ENCODE peak calls at places on chromosomes 6 and 20, in four cellular contexts. T is left ventricle myocardium inferior, Q is RWPE1, W is esophagus squamous epithelium. Z is an unnamed sample.
A peak's percentile ranks its signal among the peaks of the same experiment; 100 is the strongest.

GRCh38 chr6:44047179-44047546 is 80.1 kb downstream of the MRPL14 start:
- DNase-seq in T (no peak), Q (no peak), W (no peak), Z (no peak)

GRCh38 chr6:27478706-27479318 is 5.9 kb upstream of the ZNF184 start:
- DNase-seq in T (peak; percentile 87), Q (peak; percentile 61), W (peak; percentile 35), Z (peak; percentile 79)

GRCh38 chr20:45206746-45207145 is at the start of gene SEMG1:
- DNase-seq in T (no peak), Q (no peak), W (no peak), Z (no peak)

GRCh38 chr6:167441653-167442644 is 117.1 kb downstream of the TTLL2 start:
- DNase-seq in T (no peak), Q (no peak), W (no peak), Z (no peak)

GRCh38 chr20:38726849-38727601 is 2.7 kb downstream of the SLC32A1 start:
- DNase-seq in T (no peak), Q (no peak), W (no peak), Z (no peak)

GRCh38 chr6:163423696-163424095 is 9.2 kb downstream of the QKI start:
- DNase-seq in T (no peak), Q (no peak), W (no peak), Z (no peak)

GRCh38 chr20:45176526-45176925 is 1.8 kb downstream of the PI3 start:
- DNase-seq in T (no peak), Q (no peak), W (no peak), Z (no peak)

GRCh38 chr20:47790032-47790965 is 5.0 kb upstream of the SULF2 start:
- DNase-seq in T (no peak), Q (peak; percentile 89), W (no peak), Z (no peak)

GRCh38 chr6:11609324-11610071 is 71.9 kb downstream of the TMEM170B start:
- DNase-seq in T (peak; percentile 25), Q (no peak), W (no peak), Z (peak; percentile 52)

GRCh38 chr20:35828434-35828833 is 56.6 kb downstream of the PHF20 start:
- DNase-seq in T (peak; percentile 71), Q (no peak), W (no peak), Z (no peak)

GRCh38 chr6:82410151-82410621 is 46.6 kb downstream of the TPBG start:
- DNase-seq in T (no peak), Q (no peak), W (no peak), Z (no peak)

GRCh38 chr6:100470721-100471120 is 6.0 kb upstream of the SIM1 start:
- DNase-seq in T (no peak), Q (no peak), W (no peak), Z (no peak)

GRCh38 chr6:39818695-39819094 is 26.5 kb downstream of the DAAM2 start:
- DNase-seq in T (no peak), Q (no peak), W (no peak), Z (no peak)

GRCh38 chr6:57221191-57221935 is 744 bp downstream of the RAB23 start:
- DNase-seq in T (peak; percentile 51), Q (peak; percentile 69), W (no peak), Z (no peak)

GRCh38 chr20:57104711-57105110 is 161.7 kb downstream of the BMP7 start:
- DNase-seq in T (no peak), Q (no peak), W (no peak), Z (no peak)

GRCh38 chr20:46022411-46023147 is 6.4 kb upstream of the SLC12A5 start:
- DNase-seq in T (peak; percentile 54), Q (peak; percentile 65), W (no peak), Z (no peak)

GRCh38 chr6:32608374-32608773 is 18.7 kb upstream of the HLA-DRB1 start:
- DNase-seq in T (no peak), Q (no peak), W (no peak), Z (no peak)

GRCh38 chr20:63152322-63153253 is 63.3 kb downstream of the YTHDF1 start:
- DNase-seq in T (no peak), Q (no peak), W (no peak), Z (no peak)

GRCh38 chr20:13865156-13865555 is 80.3 kb downstream of the NDUFAF5 start:
- DNase-seq in T (no peak), Q (no peak), W (no peak), Z (no peak)

DNA sequence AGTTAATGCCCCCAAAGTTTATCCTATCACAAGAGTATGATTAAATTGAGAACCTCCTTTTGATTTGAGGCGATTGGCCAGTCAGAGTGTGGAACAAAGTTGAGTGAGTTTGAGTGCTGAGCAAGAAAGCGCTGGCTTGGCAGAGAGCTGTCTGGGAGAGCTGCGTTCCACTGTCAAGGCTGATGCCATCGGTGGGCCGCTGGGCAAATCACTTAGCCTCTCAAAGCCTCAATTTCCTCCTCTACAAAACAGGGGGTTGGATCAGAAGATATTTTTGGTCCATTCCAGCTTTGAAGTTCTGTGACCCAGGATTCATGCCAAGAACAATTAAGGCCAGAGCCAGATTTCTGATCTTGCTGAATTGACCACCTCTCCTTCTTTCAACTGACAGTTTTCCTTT is 60.2 kb downstream of the TMEM242 start:
- DNase-seq in T (no peak), Q (no peak), W (no peak), Z (no peak)
- H3K27ac ChIP-seq in T (no peak overlapping the region), Q (no peak overlapping the region), W (no peak overlapping the region), Z (peak overlapping the region; percentile 60)

GRCh38 chr6:79946773-79947190 is 571 bp downstream of the ELOVL4 start:
- DNase-seq in T (peak; percentile 15), Q (peak; percentile 34), W (no peak), Z (no peak)

GRCh38 chr6:79946242-79946641 is 1.1 kb downstream of the ELOVL4 start:
- DNase-seq in T (no peak), Q (peak; percentile 17), W (no peak), Z (no peak)

GRCh38 chr6:79947191-79948173 is at the start of gene ELOVL4:
- DNase-seq in T (peak; percentile 67), Q (peak; percentile 72), W (no peak), Z (peak; percentile 24)

DNA sequence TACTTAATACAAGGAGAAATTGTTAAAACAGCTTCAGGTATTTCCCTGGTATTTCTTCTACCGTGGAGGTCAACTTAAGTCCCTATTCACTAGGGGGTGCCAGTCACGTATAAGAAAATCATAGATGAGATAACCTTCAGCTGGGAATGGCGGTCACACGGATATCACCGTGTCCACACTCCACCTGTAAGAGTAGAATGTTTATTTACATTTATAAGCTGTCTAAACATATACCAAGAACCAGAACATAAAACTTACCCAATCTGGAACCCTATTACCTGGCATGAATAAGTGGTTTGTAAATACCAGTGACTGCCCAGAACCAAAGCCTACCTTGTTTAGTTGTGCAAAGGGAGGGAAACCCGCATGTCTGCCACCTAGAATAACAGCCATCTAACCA is 1.9 kb upstream of the ELOVL4 start:
- DNase-seq in T (no peak), Q (peak; percentile 28), W (no peak), Z (no peak)
- TF ChIP-seq CTCF in T (peak; percentile 53), Q (peak; percentile 36), W (peak; percentile 57), Z (no peak)

GRCh38 chr20:22720206-22720605 is 135.8 kb upstream of the FOXA2 start:
- DNase-seq in T (no peak), Q (no peak), W (no peak), Z (no peak)
- H3K27ac ChIP-seq in T (peak overlapping the region; percentile 78), Q (no peak overlapping the region), W (no peak overlapping the region), Z (no peak overlapping the region)

GRCh38 chr20:4261333-4262284 is 246.3 kb upstream of the RNF24 start:
- DNase-seq in T (no peak), Q (peak; percentile 21), W (no peak), Z (no peak)
- TF ChIP-seq CTCF in T (no peak), Q (no peak), W (no peak), Z (no peak)

DNA sequence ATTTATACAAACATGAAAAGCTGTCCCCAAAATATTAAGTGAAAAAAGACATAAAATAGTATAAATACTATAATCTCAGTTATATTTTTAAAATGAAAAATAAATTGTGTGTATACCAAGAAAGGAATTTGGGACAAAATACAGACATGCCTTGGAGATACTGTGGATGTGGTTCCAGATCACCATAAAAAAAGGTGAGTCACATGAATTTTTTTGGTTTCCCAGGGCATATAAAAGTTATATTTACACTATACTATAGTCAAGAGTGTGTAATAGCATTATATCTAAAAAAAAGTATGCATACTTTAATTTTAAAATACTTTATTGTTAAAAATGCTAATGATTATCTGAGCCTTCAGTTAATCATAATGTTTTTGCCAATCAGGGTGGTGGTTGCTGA is 17.4 kb upstream of the SDHAF4 start:
- DNase-seq in T (no peak), Q (no peak), W (no peak), Z (no peak)
- H3K27ac ChIP-seq in T (no peak overlapping the region), Q (no peak overlapping the region), W (no peak overlapping the region), Z (no peak overlapping the region)

GRCh38 chr6:7172605-7173185 is 64.9 kb downstream of the RREB1 start:
- DNase-seq in T (no peak), Q (no peak), W (no peak), Z (no peak)
- TF ChIP-seq CTCF in T (no peak), Q (no peak), W (no peak), Z (no peak)

GRCh38 chr6:111800821-111801220 is 72.4 kb downstream of the FYN start:
- DNase-seq in T (no peak), Q (no peak), W (no peak), Z (no peak)
- H3K27ac ChIP-seq in T (no peak overlapping the region), Q (no peak overlapping the region), W (no peak overlapping the region), Z (no peak overlapping the region)

GRCh38 chr6:157021267-157022021 is 244.3 kb downstream of the ARID1B start:
- DNase-seq in T (peak; percentile 94), Q (peak; percentile 80), W (peak; percentile 71), Z (peak; percentile 73)
- TF ChIP-seq CTCF in T (peak; percentile 57), Q (peak; percentile 33), W (peak; percentile 22), Z (peak; percentile 41)

GRCh38 chr6:37555040-37555781 is 55.5 kb upstream of the CCDC167 start:
- DNase-seq in T (no peak), Q (no peak), W (no peak), Z (no peak)
- H3K27ac ChIP-seq in T (no peak overlapping the region), Q (no peak overlapping the region), W (no peak overlapping the region), Z (no peak overlapping the region)

Z was measured in thoracic aorta.